ENCODE peak calls at places on chromosomes 12 and 14, in eight cellular contexts. F is HL-60, X is HepG2, M is HCT116, J is spleen, N is GM23338, B is endothelial cell of umbilical vein, O is SK-N-SH. E is an unnamed sample.
A peak's percentile ranks its signal among the peaks of the same experiment; 100 is the strongest.

GRCh38 chr12:109115758-109116610 is at the start of gene ACACB:
- DNase-seq in J (peak; percentile 82), O (peak; percentile 62), N (peak; percentile 22), B (no peak), F (no peak), M (no peak), X (peak; percentile 94), E (peak; percentile 10)

GRCh38 chr12:108826115-108826806 is 31.1 kb downstream of the SSH1 start:
- DNase-seq in X (no peak), O (peak; percentile 79), J (peak; percentile 82), N (no peak), F (no peak), B (peak; percentile 98), M (no peak), E (no peak)

GRCh38 chr12:113647048-113647447 is 175.4 kb upstream of the LHX5 start:
- DNase-seq in F (no peak), N (peak; percentile 51), O (peak; percentile 49), M (peak; percentile 8), B (no peak), J (no peak), X (peak; percentile 13), E (no peak)

GRCh38 chr12:107449891-107450290 is 235.7 kb upstream of the PWP1 start:
- DNase-seq in X (no peak), N (no peak), B (no peak), M (no peak), O (no peak), J (no peak), F (no peak), E (no peak)

GRCh38 chr12:45532113-45532512 is 197.4 kb upstream of the ARID2 start:
- DNase-seq in N (peak; percentile 11), B (no peak), O (no peak), J (no peak), F (no peak), M (no peak), X (no peak), E (no peak)

GRCh38 chr12:127381043-127381668 is 885.8 kb upstream of the TMEM132C start:
- DNase-seq in J (no peak), B (no peak), X (peak; percentile 15), O (peak; percentile 88), M (peak; percentile 21), F (no peak), N (peak; percentile 79), E (no peak)

GRCh38 chr12:118999107-118999506 is 17.8 kb downstream of the SRRM4 start:
- DNase-seq in O (peak; percentile 19), F (no peak), M (no peak), X (no peak), B (no peak), J (no peak), N (no peak), E (no peak)

GRCh38 chr12:49548822-49549648 is 10.2 kb downstream of the KCNH3 start:
- DNase-seq in O (peak; percentile 38), N (peak; percentile 73), X (no peak), J (no peak), M (no peak), B (peak; percentile 31), F (no peak), E (peak; percentile 24)

GRCh38 chr12:70366581-70367267 is 634 bp downstream of the KCNMB4 start:
- DNase-seq in B (peak; percentile 36), N (peak; percentile 68), X (peak; percentile 13), F (no peak), M (peak; percentile 37), J (peak; percentile 89), O (peak; percentile 60), E (peak; percentile 24)

GRCh38 chr12:116116650-116117424 is 160.7 kb downstream of the MED13L start:
- DNase-seq in J (no peak), X (no peak), O (no peak), N (no peak), M (no peak), B (no peak), F (no peak), E (no peak)

GRCh38 chr12:1630827-1631591 is 2.0 kb downstream of the WNT5B start:
- DNase-seq in X (peak; percentile 24), J (no peak), M (no peak), B (no peak), O (peak; percentile 49), F (no peak), N (peak; percentile 55), E (no peak)

GRCh38 chr12:107948675-107949074 is 174.2 kb downstream of the ASCL4 start:
- DNase-seq in F (no peak), N (no peak), X (no peak), B (no peak), J (no peak), O (no peak), M (no peak), E (no peak)

GRCh38 chr12:94714378-94714777 is 64.0 kb upstream of the TMCC3 start:
- DNase-seq in O (no peak), J (no peak), F (no peak), X (no peak), M (no peak), B (peak; percentile 95), N (no peak), E (no peak)

GRCh38 chr12:90515199-90516175 is 439.5 kb downstream of the CCER1 start:
- DNase-seq in F (no peak), J (no peak), N (no peak), O (no peak), B (peak; percentile 86), M (no peak), X (no peak), E (no peak)

DNA sequence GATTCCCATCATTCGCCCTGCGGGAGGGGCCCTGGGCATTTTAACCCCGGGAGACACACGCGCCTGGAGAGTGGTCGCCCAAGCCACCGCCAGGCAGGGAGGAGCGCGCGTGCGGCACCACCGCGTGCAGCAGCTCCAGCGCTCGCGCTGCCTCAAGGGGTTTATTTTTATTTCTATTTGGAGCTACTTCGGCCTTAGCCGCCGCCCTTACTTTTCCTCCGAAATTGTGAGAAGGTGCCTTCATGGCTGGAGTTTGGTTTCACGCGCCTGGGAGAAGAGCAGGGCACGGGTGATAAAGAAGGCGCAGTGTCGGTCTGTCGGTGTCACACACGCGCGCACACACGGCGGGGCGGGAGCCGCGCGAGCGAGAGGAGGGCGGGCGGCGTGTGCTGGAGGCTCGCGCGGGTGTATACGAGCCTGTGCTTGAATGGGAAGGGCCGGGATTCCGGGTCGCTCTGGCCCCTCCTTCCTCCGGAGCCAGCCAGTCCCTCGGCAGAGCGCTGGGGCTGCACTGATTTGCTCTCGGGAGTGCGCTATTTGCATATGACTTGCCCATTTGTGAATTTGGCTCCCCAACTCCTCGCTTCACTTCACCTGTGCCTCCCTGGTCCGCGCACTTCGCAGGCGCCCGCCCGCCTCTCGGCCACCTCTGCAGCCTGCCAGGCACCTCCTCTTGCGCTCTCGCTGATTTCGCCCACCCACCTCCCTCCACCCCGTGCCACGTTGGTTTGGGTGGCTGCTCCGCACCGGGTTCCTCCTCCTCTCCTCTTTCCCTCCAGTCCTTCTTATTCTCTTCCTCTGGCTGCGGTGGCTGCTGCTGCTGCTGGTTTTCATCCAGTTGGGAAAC is 932.3 kb downstream of the DIO2 start:
- DNase-seq in J (no peak), F (no peak), B (peak; percentile 83), O (peak; percentile 82), X (peak; percentile 27), M (no peak), N (peak; percentile 93), E (peak; percentile 92)
- TF ChIP-seq POLR2AphosphoS5 in J (peak; percentile 12), F (no peak), B (no peak), O (no peak), X (no peak), M (no peak), N (peak; percentile 51), E (peak; percentile 83)

DNA sequence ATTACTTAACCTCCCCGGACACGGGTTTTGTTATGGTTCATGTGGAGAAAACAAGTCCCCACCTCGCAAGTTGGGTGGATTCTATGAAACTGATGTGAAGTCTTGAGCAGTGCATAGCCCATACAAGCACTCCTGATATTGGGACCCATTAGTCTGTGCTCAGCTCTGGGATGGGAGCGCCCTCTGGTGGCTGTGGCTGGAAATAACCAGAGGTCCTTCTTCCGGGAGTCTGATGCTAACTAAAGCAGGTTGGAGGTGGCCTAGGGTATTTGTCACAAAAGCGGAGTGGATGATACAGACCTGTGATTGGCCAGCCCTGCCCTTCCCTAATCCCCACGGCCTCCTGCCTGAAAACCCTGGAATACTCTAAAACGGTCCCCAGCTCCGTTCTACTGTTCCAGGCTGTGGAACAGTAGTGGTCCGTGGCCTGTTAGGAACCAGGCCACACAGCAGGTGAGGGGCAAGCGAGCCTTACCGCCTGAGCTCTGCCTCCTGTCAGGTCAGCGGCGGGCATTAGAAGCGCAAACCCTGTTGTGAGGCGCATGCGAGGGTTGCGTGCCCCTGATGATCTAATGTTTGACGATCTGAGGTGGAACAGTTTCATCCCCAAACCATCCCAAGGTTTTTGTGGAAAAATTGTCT is 6.4 kb downstream of the SLC48A1 start:
- DNase-seq in M (peak; percentile 61), F (peak; percentile 58), J (peak; percentile 96), B (peak; percentile 88), X (peak; percentile 69), N (peak; percentile 97), O (peak; percentile 88), E (peak; percentile 84)
- TF ChIP-seq CTCF in M (peak; percentile 97), F (peak; percentile 94), J (peak; percentile 87), B (peak; percentile 89), X (peak; percentile 93), N (peak; percentile 98), O (peak; percentile 92), E (peak; percentile 95)

GRCh38 chr14:57816568-57817284 is 49.2 kb downstream of the SLC35F4 start:
- DNase-seq in J (no peak), N (no peak), B (no peak), F (no peak), O (no peak), X (no peak), M (peak; percentile 41), E (no peak)

GRCh38 chr14:57818511-57818910 is 47.4 kb downstream of the SLC35F4 start:
- DNase-seq in J (no peak), M (no peak), O (no peak), N (no peak), X (no peak), B (no peak), F (no peak), E (no peak)

GRCh38 chr14:57823015-57823660 is 42.8 kb downstream of the SLC35F4 start:
- DNase-seq in O (no peak), X (no peak), F (no peak), M (no peak), J (no peak), B (no peak), N (no peak), E (no peak)

GRCh38 chr14:57820581-57820980 is 45.3 kb downstream of the SLC35F4 start:
- DNase-seq in J (no peak), X (no peak), O (no peak), B (no peak), F (no peak), N (no peak), M (no peak), E (no peak)

GRCh38 chr14:57822081-57822480 is 43.8 kb downstream of the SLC35F4 start:
- DNase-seq in M (no peak), J (no peak), B (no peak), F (no peak), N (no peak), O (no peak), X (no peak), E (no peak)
- TF ChIP-seq POLR2AphosphoS5 in M (no peak), J (no peak), B (no peak), F (no peak), N (no peak), O (no peak), X (no peak), E (no peak)

DNA sequence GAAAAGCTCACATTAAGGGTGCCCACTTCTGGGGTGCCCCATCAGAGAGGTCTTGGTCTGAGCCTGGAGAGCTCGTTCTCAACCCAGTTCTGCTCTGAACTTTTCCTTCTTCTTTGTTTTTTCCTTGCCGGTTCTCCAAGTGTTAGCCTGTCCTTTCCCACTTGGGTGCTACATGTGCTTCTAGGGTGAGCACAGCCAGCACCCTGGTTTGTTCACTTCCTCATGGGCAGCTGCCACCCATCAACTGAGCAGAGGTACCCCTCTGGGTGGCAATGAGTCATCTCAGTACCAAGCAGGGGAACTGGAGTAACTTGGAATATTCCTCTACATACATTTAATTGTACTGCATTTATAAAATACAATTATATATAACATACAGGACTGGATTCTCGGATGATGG is 3.9 kb upstream of the SYNE3 start:
- DNase-seq in N (no peak), F (no peak), B (no peak), J (no peak), O (no peak), M (no peak), X (no peak), E (no peak)
- TF ChIP-seq CTCF in N (no peak), F (no peak), B (no peak), J (no peak), O (no peak), M (no peak), X (no peak), E (no peak)